ENCODE peak calls at places on chromosomes 7 and 10, in six cellular contexts. X is uterus, G is neural progenitor cell, A is stomach, E is ovary, U is tibial artery. T is an unnamed sample. For H3K4me1, the result is how much of the 10 kb centered on the place peaks cover.

GRCh38 chr7:95491634-95492314 is 6.0 kb downstream of the ASB4 start:
- DNase-seq in U (no peak), E (no peak), G (no peak), A (no peak), X (no peak), T (no peak)

GRCh38 chr7:7738622-7739021 is 20.2 kb upstream of the RPA3 start:
- DNase-seq in X (no peak), A (no peak), U (no peak), E (no peak), G (no peak), T (no peak)

GRCh38 chr7:130649004-130649790 is 19.4 kb downstream of the COPG2 start:
- DNase-seq in E (no peak), U (no peak), X (no peak), G (no peak), A (no peak), T (no peak)

GRCh38 chr7:131533566-131534561 is 22.6 kb downstream of the PODXL start:
- DNase-seq in A (no peak), E (no peak), X (no peak), G (no peak), U (no peak), T (no peak)

GRCh38 chr10:33441561-33441960 is 107.1 kb upstream of the NRP1 start:
- DNase-seq in A (no peak), E (no peak), U (no peak), X (no peak), G (no peak), T (no peak)

GRCh38 chr7:133613250-133613649 is 360.4 kb downstream of the EXOC4 start:
- DNase-seq in E (no peak), X (no peak), A (no peak), U (no peak), G (no peak), T (no peak)

GRCh38 chr10:104045151-104046089 is 40.3 kb downstream of the COL17A1 start:
- DNase-seq in A (peak), G (peak), X (peak), U (no peak), E (peak), T (peak)

GRCh38 chr7:157693071-157693520 is 356.3 kb downstream of the DNAJB6 start:
- DNase-seq in A (peak), U (peak), X (no peak), G (peak), E (no peak), T (no peak)

GRCh38 chr7:102883098-102883860 is 29.5 kb upstream of the LRRC17 start:
- DNase-seq in E (no peak), X (no peak), G (no peak), U (no peak), A (no peak), T (no peak)

GRCh38 chr7:116924741-116925140 is 28.6 kb upstream of the ST7 start:
- DNase-seq in A (no peak), X (no peak), U (no peak), E (no peak), G (no peak), T (no peak)

GRCh38 chr7:109641445-109641844 is 1071.8 kb downstream of the DNAJB9 start:
- DNase-seq in X (no peak), U (no peak), E (no peak), G (no peak), A (no peak), T (no peak)

GRCh38 chr7:132575987-132576722 is at the start of gene PLXNA4:
- DNase-seq in E (peak), U (no peak), G (peak), A (no peak), X (peak), T (no peak)

GRCh38 chr10:55786461-55786860 is 574.6 kb downstream of the ZWINT start:
- DNase-seq in U (no peak), X (no peak), G (no peak), E (no peak), A (no peak), T (no peak)

GRCh38 chr7:121433775-121434174 is 37.7 kb upstream of the FAM3C start:
- DNase-seq in X (no peak), E (no peak), U (no peak), G (no peak), A (no peak), T (no peak)

GRCh38 chr10:79391231-79392019 is 44.2 kb downstream of the PPIF start:
- DNase-seq in G (no peak), E (peak), X (peak), U (peak), A (peak), T (peak)

GRCh38 chr10:131804551-131805295 is 96.1 kb upstream of the PPP2R2D start:
- DNase-seq in E (no peak), A (peak), U (no peak), X (no peak), G (no peak), T (no peak)

GRCh38 chr10:26507441-26507840 is 69.3 kb downstream of the APBB1IP start:
- DNase-seq in E (no peak), U (no peak), A (no peak), G (no peak), X (no peak), T (no peak)

GRCh38 chr10:7593905-7594304 is 72.9 kb downstream of the ITIH5 start:
- DNase-seq in E (no peak), A (no peak), U (peak), G (no peak), X (no peak), T (no peak)

GRCh38 chr7:103573479-103574058 is 127.6 kb upstream of the SLC26A5 start:
- DNase-seq in G (peak), E (no peak), A (no peak), X (no peak), U (no peak), T (no peak)

GRCh38 chr7:74134117-74134539 is 40.0 kb upstream of the EIF4H start:
- DNase-seq in G (no peak), A (no peak), E (no peak), X (no peak), U (no peak), T (no peak)

GRCh38 chr10:76085773-76086570 is 654.5 kb downstream of the LRMDA start:
- DNase-seq in X (no peak), E (no peak), A (no peak), G (no peak), U (no peak), T (no peak)

DNA sequence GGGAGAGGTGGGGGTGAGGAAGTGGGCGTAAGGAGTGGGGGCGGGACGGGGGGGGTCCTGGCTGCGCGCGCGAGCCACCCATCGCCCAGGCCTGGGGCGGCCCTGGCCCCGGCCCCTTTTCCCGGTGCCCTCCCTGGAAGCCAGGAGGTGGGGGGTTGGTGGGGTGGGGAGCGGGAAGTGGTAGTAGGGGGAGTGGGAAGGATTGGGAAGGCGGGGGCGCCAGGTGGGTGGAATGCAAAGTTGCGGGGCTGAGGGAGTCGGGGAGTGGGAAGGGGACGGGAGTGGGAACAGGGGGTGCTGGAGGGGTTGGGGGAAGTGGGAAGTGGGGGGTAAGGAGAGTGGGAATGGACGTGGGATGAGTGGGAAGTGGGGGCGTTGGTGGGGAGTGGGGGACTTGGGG is 369 bp upstream of the MMD2 start:
- DNase-seq in G (no peak), A (no peak), E (no peak), X (no peak), U (no peak), T (no peak)
- H3K4me3 ChIP-seq in G (peak), A (peak), E (peak), X (peak), U (peak), T (peak)

GRCh38 chr7:50351267-50351666 is 46.8 kb downstream of the IKZF1 start:
- DNase-seq in U (no peak), G (no peak), X (no peak), A (no peak), E (no peak), T (no peak)
- H3K4me1 ChIP-seq in U (under half), G (under half), X (under half), A (under half), E (under half), T (under half)

DNA sequence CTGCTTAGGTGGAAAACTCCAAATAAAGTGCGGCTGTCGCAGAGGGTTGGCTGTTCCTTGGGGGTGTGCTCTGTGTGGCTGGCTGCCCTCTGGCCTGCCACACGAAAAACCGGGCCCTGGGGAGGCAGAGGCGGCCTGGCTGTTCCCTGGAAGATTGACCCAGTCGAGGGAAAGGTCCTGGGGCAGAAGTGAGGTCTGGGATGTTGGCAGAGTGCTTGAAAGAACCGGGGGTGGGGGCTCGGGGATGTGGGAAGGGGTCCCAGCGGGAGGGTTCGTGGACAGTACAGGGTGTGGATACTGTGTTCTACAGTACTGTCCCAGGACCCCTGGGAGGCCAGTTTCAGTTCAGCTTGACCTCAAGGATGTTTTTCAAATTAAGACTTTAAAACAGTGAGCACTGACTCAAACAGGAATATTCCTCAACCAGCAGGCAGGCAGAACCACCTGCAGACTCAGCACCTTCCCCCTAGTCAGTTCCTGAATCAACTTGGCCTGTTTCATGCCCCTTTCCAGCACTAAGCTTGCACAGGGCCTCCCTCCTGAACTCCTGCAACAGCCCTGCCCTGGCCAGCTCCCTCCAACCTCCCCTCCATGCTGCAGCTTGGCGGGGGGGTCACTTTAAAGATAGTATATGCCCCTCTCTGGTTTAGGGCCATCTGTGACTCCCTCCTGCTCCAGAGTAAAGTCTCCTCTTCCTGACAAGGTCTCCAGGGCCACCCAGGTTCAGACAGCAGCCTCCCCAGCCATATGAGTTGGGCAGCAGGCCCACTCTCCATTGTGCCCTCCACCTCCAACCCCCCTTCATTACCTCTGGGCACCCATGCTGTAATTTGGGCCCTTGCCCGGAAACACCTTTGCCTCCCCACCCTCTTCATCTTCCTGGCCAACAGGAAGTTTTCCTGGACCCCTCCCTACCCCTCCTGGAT is 3.2 kb upstream of the ATP6V1F start:
- DNase-seq in G (no peak), A (peak), E (no peak), U (no peak), X (no peak), T (no peak)
- H3K4me3 ChIP-seq in G (no peak), A (no peak), E (no peak), U (no peak), X (no peak), T (no peak)

DNA sequence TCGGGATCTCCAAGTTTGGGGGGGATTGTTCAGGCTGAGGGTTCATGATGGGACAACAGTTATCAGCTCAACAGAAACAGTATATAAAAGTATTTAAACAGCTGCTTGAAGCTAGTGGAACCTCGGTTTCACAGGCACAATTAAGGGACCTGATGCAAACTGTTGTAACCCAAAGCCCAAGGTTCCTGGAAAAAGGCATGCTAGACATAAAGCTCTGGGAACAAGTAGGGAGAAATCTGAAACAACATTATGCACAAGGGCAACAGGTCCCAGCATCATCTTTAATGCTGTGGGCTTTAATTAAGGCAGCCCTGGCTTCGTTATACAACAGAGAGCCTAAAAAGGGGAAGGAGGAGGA is 83.3 kb upstream of the GPR22 start:
- DNase-seq in X (no peak), A (no peak), G (no peak), U (no peak), E (no peak), T (no peak)
- H3K4me1 ChIP-seq in X (under half), A (under half), G (under half), U (under half), E (under half), T (under half)

GRCh38 chr10:102231357-102232318 is 5.5 kb downstream of the ELOVL3 start:
- DNase-seq in U (no peak), E (no peak), G (peak), X (peak), A (peak), T (no peak)
- H3K4me3 ChIP-seq in U (peak), E (no peak), G (peak), X (peak), A (peak), T (peak)

GRCh38 chr7:6259257-6259656 is 13.2 kb downstream of the CYTH3 start:
- DNase-seq in G (no peak), X (no peak), A (no peak), U (no peak), E (no peak), T (no peak)

GRCh38 chr7:6258440-6259182 is 13.8 kb downstream of the CYTH3 start:
- DNase-seq in E (no peak), G (no peak), X (no peak), U (no peak), A (no peak), T (no peak)

GRCh38 chr7:6262206-6262605 is 10.2 kb downstream of the CYTH3 start:
- DNase-seq in U (no peak), X (no peak), G (no peak), A (no peak), E (no peak), T (no peak)

GRCh38 chr7:6261699-6262098 is 10.7 kb downstream of the CYTH3 start:
- DNase-seq in G (no peak), X (no peak), E (no peak), A (no peak), U (no peak), T (no peak)

GRCh38 chr7:6260291-6261183 is 11.9 kb downstream of the CYTH3 start:
- DNase-seq in U (no peak), X (no peak), G (no peak), E (no peak), A (no peak), T (no peak)
- H3K4me1 ChIP-seq in U (under half), X (under half), G (under half), E (under half), A (half or more), T (under half)

GRCh38 chr10:21929070-21929469 is 74.5 kb downstream of the DNAJC1 start:
- DNase-seq in G (peak), E (no peak), A (no peak), X (no peak), U (no peak), T (no peak)
- H3K4me3 ChIP-seq in G (no peak), E (no peak), A (no peak), X (no peak), U (no peak), T (no peak)

GRCh38 chr10:71770789-71771188 is 2.5 kb downstream of the VSIR start:
- DNase-seq in A (peak), E (no peak), X (no peak), G (no peak), U (peak), T (peak)

GRCh38 chr10:71771204-71771603 is 2.1 kb downstream of the VSIR start:
- DNase-seq in A (peak), E (no peak), G (no peak), U (no peak), X (no peak), T (no peak)

GRCh38 chr10:71767420-71768035 is 5.8 kb downstream of the VSIR start:
- DNase-seq in U (no peak), G (no peak), A (no peak), X (peak), E (peak), T (peak)

GRCh38 chr10:71770255-71770654 is 3.1 kb downstream of the VSIR start:
- DNase-seq in A (no peak), G (no peak), U (no peak), X (no peak), E (no peak), T (no peak)

GRCh38 chr10:71769279-71769823 is 4.0 kb downstream of the VSIR start:
- DNase-seq in G (no peak), U (no peak), X (no peak), A (no peak), E (no peak), T (no peak)
- H3K4me1 ChIP-seq in G (under half), U (under half), X (under half), A (half or more), E (half or more), T (half or more)

GRCh38 chr10:97331304-97331703 is 3.2 kb downstream of the FRAT2 start:
- DNase-seq in A (no peak), E (no peak), U (no peak), X (no peak), G (no peak), T (no peak)

GRCh38 chr10:97333351-97333600 is 1.3 kb downstream of the FRAT2 start:
- DNase-seq in U (no peak), A (no peak), E (peak), X (no peak), G (peak), T (no peak)

GRCh38 chr10:97334370-97335175 is at the start of gene FRAT2:
- DNase-seq in G (peak), A (peak), X (peak), E (peak), U (peak), T (peak)

GRCh38 chr10:97333601-97334369 is 744 bp downstream of the FRAT2 start:
- DNase-seq in A (peak), X (no peak), U (peak), G (peak), E (peak), T (no peak)

DNA sequence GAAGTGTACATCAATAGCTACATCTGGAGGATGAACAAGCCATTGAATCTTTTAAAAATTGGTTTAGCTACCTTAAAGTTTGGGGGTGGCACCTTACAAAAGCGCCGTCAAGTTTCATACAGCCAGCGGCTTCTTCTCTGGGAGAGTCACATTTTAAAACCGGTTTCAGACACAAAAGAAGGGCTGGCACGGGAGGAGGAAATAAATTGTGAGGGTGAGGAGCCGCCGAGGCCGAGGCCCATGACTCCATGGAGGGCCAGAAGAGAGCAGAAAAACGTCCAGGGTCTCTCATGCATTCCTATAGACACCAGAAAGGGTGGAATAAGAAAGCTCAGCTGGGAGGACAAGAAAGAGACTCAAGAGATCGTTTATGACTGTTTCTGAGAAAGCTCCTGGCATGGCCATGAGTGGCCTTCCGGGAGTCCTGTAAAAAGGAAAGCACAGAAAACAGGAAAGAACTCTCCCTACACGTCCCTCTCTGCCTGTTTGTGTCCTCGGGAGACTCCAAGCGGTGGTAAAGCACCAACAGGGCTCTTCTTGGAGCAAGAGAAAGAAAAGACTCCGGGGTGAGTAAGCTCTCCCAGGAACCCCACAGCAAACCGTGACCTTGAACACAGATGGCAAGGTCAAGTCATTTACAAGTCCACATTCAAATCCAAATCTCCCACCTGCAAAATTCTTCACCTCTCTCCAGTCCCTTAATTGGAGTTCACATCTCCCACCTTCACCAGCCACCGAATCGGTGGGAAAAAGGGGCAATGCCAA is 1.8 kb downstream of the FRAT2 start:
- DNase-seq in U (no peak), X (no peak), A (peak), E (peak), G (peak), T (no peak)
- H3K4me3 ChIP-seq in U (peak), X (peak), A (peak), E (peak), G (peak), T (peak)

GRCh38 chr7:24956021-24956420 is 24.0 kb downstream of the OSBPL3 start:
- DNase-seq in U (no peak), A (no peak), E (no peak), G (no peak), X (no peak), T (no peak)
- H3K4me1 ChIP-seq in U (under half), A (under half), E (under half), G (under half), X (under half), T (under half)